ENCODE peak calls at places on chromosome 17, in five cellular contexts. One of them, this sample, is unnamed.
A peak's percentile ranks its signal among the peaks of the same experiment; 100 is the strongest.

GRCh38 chr17:82772026-82772425 is 20.2 kb downstream of the TBCD start:
- DNase-seq in AG09309: peak; percentile 35
- DNase-seq in body of pancreas: no peak
- DNase-seq in uterus: no peak
- DNase-seq in CD8-positive, alpha-beta T cell: no peak
- DNase-seq in this sample: peak; percentile 81

GRCh38 chr17:72407336-72408121 is 286.7 kb downstream of the SOX9 start:
- DNase-seq in AG09309: peak; percentile 93
- DNase-seq in CD8-positive, alpha-beta T cell: no peak
- DNase-seq in body of pancreas: peak; percentile 69
- DNase-seq in uterus: peak; percentile 67
- DNase-seq in this sample: peak; percentile 94

GRCh38 chr17:59024916-59025315 is 81.8 kb downstream of the TRIM37 start:
- DNase-seq in body of pancreas: no peak
- DNase-seq in CD8-positive, alpha-beta T cell: no peak
- DNase-seq in uterus: no peak
- DNase-seq in AG09309: no peak
- DNase-seq in this sample: no peak

GRCh38 chr17:57447357-57448019 is 191.2 kb downstream of the MSI2 start:
- DNase-seq in uterus: no peak
- DNase-seq in body of pancreas: no peak
- DNase-seq in AG09309: no peak
- DNase-seq in CD8-positive, alpha-beta T cell: no peak
- DNase-seq in this sample: no peak

GRCh38 chr17:75289832-75290337 is 652 bp upstream of the SLC25A19 start:
- DNase-seq in uterus: peak; percentile 47
- DNase-seq in body of pancreas: peak; percentile 52
- DNase-seq in AG09309: no peak
- DNase-seq in CD8-positive, alpha-beta T cell: peak; percentile 69
- DNase-seq in this sample: peak; percentile 70

GRCh38 chr17:10614536-10615155 is 42.5 kb downstream of the MYH3 start:
- DNase-seq in uterus: peak; percentile 55
- DNase-seq in body of pancreas: peak; percentile 28
- DNase-seq in CD8-positive, alpha-beta T cell: peak; percentile 19
- DNase-seq in AG09309: peak; percentile 27
- DNase-seq in this sample: peak; percentile 76

GRCh38 chr17:2335726-2336214 is 487 bp downstream of the TSR1 start:
- DNase-seq in body of pancreas: peak; percentile 23
- DNase-seq in uterus: peak; percentile 25
- DNase-seq in AG09309: no peak
- DNase-seq in CD8-positive, alpha-beta T cell: no peak
- DNase-seq in this sample: no peak

GRCh38 chr17:74760404-74761105 is 12.1 kb downstream of the NHERF1 start:
- DNase-seq in uterus: no peak
- DNase-seq in body of pancreas: no peak
- DNase-seq in AG09309: no peak
- DNase-seq in CD8-positive, alpha-beta T cell: no peak
- DNase-seq in this sample: no peak

GRCh38 chr17:19647697-19648474 is 665 bp upstream of the ALDH3A2 start:
- DNase-seq in CD8-positive, alpha-beta T cell: peak; percentile 46
- DNase-seq in uterus: peak; percentile 76
- DNase-seq in body of pancreas: peak; percentile 59
- DNase-seq in AG09309: peak; percentile 37
- DNase-seq in this sample: peak; percentile 81

GRCh38 chr17:33816842-33817241 is 438.2 kb upstream of the CCL2 start:
- DNase-seq in uterus: no peak
- DNase-seq in CD8-positive, alpha-beta T cell: no peak
- DNase-seq in body of pancreas: no peak
- DNase-seq in AG09309: no peak
- DNase-seq in this sample: no peak

GRCh38 chr17:2502911-2503580 is 8.6 kb downstream of the METTL16 start:
- DNase-seq in CD8-positive, alpha-beta T cell: no peak
- DNase-seq in uterus: no peak
- DNase-seq in body of pancreas: no peak
- DNase-seq in AG09309: no peak
- DNase-seq in this sample: no peak

GRCh38 chr17:59371426-59372099 is 40.1 kb downstream of the YPEL2 start:
- DNase-seq in CD8-positive, alpha-beta T cell: no peak
- DNase-seq in body of pancreas: peak; percentile 30
- DNase-seq in uterus: peak; percentile 53
- DNase-seq in AG09309: no peak
- DNase-seq in this sample: peak; percentile 44

GRCh38 chr17:73285603-73285908 is 23.9 kb upstream of the CPSF4L start:
- DNase-seq in body of pancreas: peak; percentile 22
- DNase-seq in CD8-positive, alpha-beta T cell: no peak
- DNase-seq in uterus: no peak
- DNase-seq in AG09309: no peak
- DNase-seq in this sample: no peak

GRCh38 chr17:15122857-15123256 is 142.3 kb downstream of the PMP22 start:
- DNase-seq in uterus: no peak
- DNase-seq in AG09309: peak; percentile 73
- DNase-seq in CD8-positive, alpha-beta T cell: no peak
- DNase-seq in body of pancreas: no peak
- DNase-seq in this sample: no peak

GRCh38 chr17:5508855-5509254 is 22.5 kb downstream of the MIS12 start:
- DNase-seq in AG09309: no peak
- DNase-seq in body of pancreas: no peak
- DNase-seq in uterus: no peak
- DNase-seq in CD8-positive, alpha-beta T cell: no peak
- DNase-seq in this sample: peak; percentile 68

GRCh38 chr17:75688209-75688771 is 21.2 kb downstream of the SAP30BP start:
- DNase-seq in CD8-positive, alpha-beta T cell: no peak
- DNase-seq in uterus: no peak
- DNase-seq in body of pancreas: no peak
- DNase-seq in AG09309: no peak
- DNase-seq in this sample: peak; percentile 78

GRCh38 chr17:36760425-36760824 is 159.0 kb downstream of the MRM1 start:
- DNase-seq in CD8-positive, alpha-beta T cell: no peak
- DNase-seq in uterus: no peak
- DNase-seq in AG09309: no peak
- DNase-seq in body of pancreas: no peak
- DNase-seq in this sample: no peak

GRCh38 chr17:27551701-27552466 is 79.1 kb upstream of the LGALS9 start:
- DNase-seq in uterus: no peak
- DNase-seq in AG09309: no peak
- DNase-seq in CD8-positive, alpha-beta T cell: no peak
- DNase-seq in body of pancreas: no peak
- DNase-seq in this sample: no peak

GRCh38 chr17:42519546-42520444 is 16.2 kb upstream of the NAGLU start:
- DNase-seq in CD8-positive, alpha-beta T cell: no peak
- DNase-seq in uterus: peak; percentile 97
- DNase-seq in AG09309: peak; percentile 96
- DNase-seq in body of pancreas: peak; percentile 64
- DNase-seq in this sample: peak; percentile 99

GRCh38 chr17:1997587-1998425 is 27.3 kb downstream of the RTN4RL1 start:
- DNase-seq in uterus: no peak
- DNase-seq in body of pancreas: peak; percentile 96
- DNase-seq in CD8-positive, alpha-beta T cell: no peak
- DNase-seq in AG09309: no peak
- DNase-seq in this sample: no peak

GRCh38 chr17:73118876-73119485 is 26.5 kb upstream of the SLC39A11 start:
- DNase-seq in body of pancreas: no peak
- DNase-seq in uterus: no peak
- DNase-seq in AG09309: no peak
- DNase-seq in CD8-positive, alpha-beta T cell: no peak
- DNase-seq in this sample: no peak

GRCh38 chr17:18978050-18978449 is 26.1 kb downstream of the SLC5A10 start:
- DNase-seq in CD8-positive, alpha-beta T cell: no peak
- DNase-seq in body of pancreas: no peak
- DNase-seq in uterus: no peak
- DNase-seq in AG09309: no peak
- DNase-seq in this sample: no peak

GRCh38 chr17:16442594-16443389 is 27.4 kb downstream of the TRPV2 start:
- DNase-seq in uterus: no peak
- DNase-seq in AG09309: no peak
- DNase-seq in body of pancreas: no peak
- DNase-seq in CD8-positive, alpha-beta T cell: no peak
- DNase-seq in this sample: peak; percentile 42
- H3K4me3 ChIP-seq in uterus: no peak overlapping the region
- H3K4me3 ChIP-seq in AG09309: no peak overlapping the region
- H3K4me3 ChIP-seq in body of pancreas: no peak overlapping the region
- H3K4me3 ChIP-seq in CD8-positive, alpha-beta T cell: no peak overlapping the region
- H3K4me3 ChIP-seq in this sample: peak overlapping the region; percentile 12

GRCh38 chr17:78486946-78487680 is 90.1 kb downstream of the DNAH17 start:
- DNase-seq in CD8-positive, alpha-beta T cell: no peak
- DNase-seq in uterus: no peak
- DNase-seq in AG09309: no peak
- DNase-seq in body of pancreas: no peak
- DNase-seq in this sample: no peak

GRCh38 chr17:78486228-78486802 is 90.9 kb downstream of the DNAH17 start:
- DNase-seq in CD8-positive, alpha-beta T cell: no peak
- DNase-seq in body of pancreas: no peak
- DNase-seq in uterus: no peak
- DNase-seq in AG09309: no peak
- DNase-seq in this sample: no peak

GRCh38 chr17:78485416-78486168 is 91.6 kb downstream of the DNAH17 start:
- DNase-seq in CD8-positive, alpha-beta T cell: no peak
- DNase-seq in body of pancreas: no peak
- DNase-seq in AG09309: no peak
- DNase-seq in uterus: no peak
- DNase-seq in this sample: no peak

GRCh38 chr17:78488156-78488555 is 89.0 kb downstream of the DNAH17 start:
- DNase-seq in AG09309: no peak
- DNase-seq in uterus: no peak
- DNase-seq in CD8-positive, alpha-beta T cell: no peak
- DNase-seq in body of pancreas: no peak
- DNase-seq in this sample: no peak

GRCh38 chr17:78484300-78485159 is 92.7 kb downstream of the DNAH17 start:
- DNase-seq in body of pancreas: no peak
- DNase-seq in AG09309: no peak
- DNase-seq in uterus: no peak
- DNase-seq in CD8-positive, alpha-beta T cell: peak; percentile 54
- DNase-seq in this sample: no peak
- H3K4me3 ChIP-seq in body of pancreas: no peak overlapping the region
- H3K4me3 ChIP-seq in AG09309: no peak overlapping the region
- H3K4me3 ChIP-seq in uterus: no peak overlapping the region
- H3K4me3 ChIP-seq in CD8-positive, alpha-beta T cell: peak overlapping the region; percentile 52
- H3K4me3 ChIP-seq in this sample: peak overlapping the region; percentile 28

GRCh38 chr17:50634123-50634914 is at the start of gene ABCC3:
- DNase-seq in CD8-positive, alpha-beta T cell: no peak
- DNase-seq in body of pancreas: peak; percentile 69
- DNase-seq in uterus: peak; percentile 54
- DNase-seq in AG09309: peak; percentile 13
- DNase-seq in this sample: peak; percentile 38

GRCh38 chr17:50634915-50635719 is 436 bp downstream of the ABCC3 start:
- DNase-seq in CD8-positive, alpha-beta T cell: no peak
- DNase-seq in uterus: no peak
- DNase-seq in AG09309: no peak
- DNase-seq in body of pancreas: peak; percentile 31
- DNase-seq in this sample: no peak

GRCh38 chr17:50636804-50637195 is 2.1 kb downstream of the ABCC3 start:
- DNase-seq in body of pancreas: no peak
- DNase-seq in AG09309: no peak
- DNase-seq in CD8-positive, alpha-beta T cell: no peak
- DNase-seq in uterus: no peak
- DNase-seq in this sample: no peak

GRCh38 chr17:50636145-50636803 is 1.6 kb downstream of the ABCC3 start:
- DNase-seq in AG09309: no peak
- DNase-seq in uterus: no peak
- DNase-seq in CD8-positive, alpha-beta T cell: no peak
- DNase-seq in body of pancreas: no peak
- DNase-seq in this sample: no peak

DNA sequence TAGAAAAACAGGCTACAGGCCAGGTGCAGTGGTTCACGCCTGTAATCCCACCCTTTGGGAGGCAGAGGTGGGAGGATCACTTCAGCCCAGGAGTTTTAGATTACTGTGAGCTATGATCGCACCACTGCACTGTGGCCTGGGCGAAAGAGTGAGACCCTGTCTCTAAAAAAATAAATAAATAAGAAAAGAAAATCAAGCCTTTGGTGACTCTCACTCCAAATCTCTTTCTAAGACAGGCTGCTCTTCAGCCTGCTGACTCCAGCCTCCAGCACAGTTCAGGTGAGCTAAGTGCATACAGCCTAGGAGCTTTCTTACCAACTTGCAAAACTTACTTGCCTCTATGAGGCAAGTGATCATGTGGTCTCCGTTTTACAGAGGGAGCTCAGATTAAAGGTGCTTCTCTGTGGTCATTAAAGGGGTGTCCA is 1.1 kb downstream of the ABCC3 start:
- DNase-seq in AG09309: no peak
- DNase-seq in uterus: no peak
- DNase-seq in body of pancreas: no peak
- DNase-seq in CD8-positive, alpha-beta T cell: no peak
- DNase-seq in this sample: no peak
- H3K4me3 ChIP-seq in AG09309: peak overlapping the region; percentile 61
- H3K4me3 ChIP-seq in uterus: no peak overlapping the region
- H3K4me3 ChIP-seq in body of pancreas: peak overlapping the region; percentile 37
- H3K4me3 ChIP-seq in CD8-positive, alpha-beta T cell: no peak overlapping the region
- H3K4me3 ChIP-seq in this sample: peak overlapping the region; percentile 52

GRCh38 chr17:47785538-47786123 is 36.0 kb downstream of the OSBPL7 start:
- DNase-seq in CD8-positive, alpha-beta T cell: no peak
- DNase-seq in body of pancreas: no peak
- DNase-seq in AG09309: no peak
- DNase-seq in uterus: no peak
- DNase-seq in this sample: peak; percentile 50

GRCh38 chr17:47792979-47793378 is 28.6 kb downstream of the OSBPL7 start:
- DNase-seq in AG09309: no peak
- DNase-seq in uterus: no peak
- DNase-seq in CD8-positive, alpha-beta T cell: no peak
- DNase-seq in body of pancreas: no peak
- DNase-seq in this sample: no peak

GRCh38 chr17:47791025-47791424 is 30.6 kb downstream of the OSBPL7 start:
- DNase-seq in CD8-positive, alpha-beta T cell: no peak
- DNase-seq in body of pancreas: no peak
- DNase-seq in AG09309: no peak
- DNase-seq in uterus: no peak
- DNase-seq in this sample: no peak

GRCh38 chr17:47792457-47792856 is 29.1 kb downstream of the OSBPL7 start:
- DNase-seq in body of pancreas: no peak
- DNase-seq in uterus: no peak
- DNase-seq in CD8-positive, alpha-beta T cell: no peak
- DNase-seq in AG09309: no peak
- DNase-seq in this sample: no peak

GRCh38 chr17:47789611-47790520 is 31.7 kb downstream of the OSBPL7 start:
- DNase-seq in body of pancreas: peak; percentile 61
- DNase-seq in uterus: no peak
- DNase-seq in CD8-positive, alpha-beta T cell: peak; percentile 43
- DNase-seq in AG09309: no peak
- DNase-seq in this sample: peak; percentile 54
- H3K4me3 ChIP-seq in body of pancreas: peak overlapping the region; percentile 13
- H3K4me3 ChIP-seq in uterus: peak overlapping the region; percentile 20
- H3K4me3 ChIP-seq in CD8-positive, alpha-beta T cell: peak overlapping the region; percentile 35
- H3K4me3 ChIP-seq in AG09309: peak overlapping the region; percentile 36
- H3K4me3 ChIP-seq in this sample: peak overlapping the region; percentile 32

DNA sequence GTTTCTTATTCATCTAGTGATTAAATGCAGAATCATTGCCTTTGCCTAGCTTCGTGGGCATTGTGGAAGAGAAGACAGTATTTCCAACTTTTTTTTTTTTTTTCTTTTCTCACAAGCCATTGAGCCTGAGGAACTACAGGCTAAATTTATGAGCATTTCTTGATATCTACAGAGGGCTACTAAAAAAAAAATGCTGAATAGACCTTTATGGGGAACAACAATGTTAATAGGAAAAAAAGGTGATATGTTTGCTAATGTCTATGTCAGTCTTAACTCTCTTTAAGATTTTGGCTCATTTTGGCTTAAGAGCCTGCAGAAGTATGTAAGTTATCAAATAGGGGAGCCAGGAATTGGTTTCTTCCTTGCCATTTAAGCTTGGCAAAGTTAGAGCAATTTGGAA is 6.0 kb downstream of the WIPF2 start:
- DNase-seq in CD8-positive, alpha-beta T cell: no peak
- DNase-seq in uterus: no peak
- DNase-seq in AG09309: no peak
- DNase-seq in body of pancreas: no peak
- DNase-seq in this sample: no peak
- H3K4me3 ChIP-seq in CD8-positive, alpha-beta T cell: no peak overlapping the region
- H3K4me3 ChIP-seq in uterus: no peak overlapping the region
- H3K4me3 ChIP-seq in AG09309: no peak overlapping the region
- H3K4me3 ChIP-seq in body of pancreas: no peak overlapping the region
- H3K4me3 ChIP-seq in this sample: no peak overlapping the region

This sample was measured in fibroblast of pulmonary artery.